ENCODE peak calls at places on chromosomes 2 and 18, in four cellular contexts. One of them, this sample, is unnamed.

GRCh38 chr2:162293122-162293781 is 25.2 kb downstream of the IFIH1 start:
- DNase-seq in heart left ventricle: no peak
- DNase-seq in endodermal cell: no peak
- DNase-seq in heart right ventricle: no peak
- DNase-seq in this sample: no peak

GRCh38 chr18:42929857-42930256 is 185.6 kb downstream of the RIT2 start:
- DNase-seq in endodermal cell: peak
- DNase-seq in heart left ventricle: no peak
- DNase-seq in heart right ventricle: no peak
- DNase-seq in this sample: no peak

GRCh38 chr2:11616097-11616687 is 53.8 kb downstream of the NTSR2 start:
- DNase-seq in endodermal cell: no peak
- DNase-seq in heart left ventricle: no peak
- DNase-seq in heart right ventricle: no peak
- DNase-seq in this sample: no peak

GRCh38 chr2:197092431-197092830 is 165.9 kb upstream of the PGAP1 start:
- DNase-seq in endodermal cell: no peak
- DNase-seq in heart left ventricle: no peak
- DNase-seq in heart right ventricle: no peak
- DNase-seq in this sample: no peak

GRCh38 chr2:165535443-165535842 is 65.9 kb downstream of the CSRNP3 start:
- DNase-seq in heart left ventricle: no peak
- DNase-seq in heart right ventricle: no peak
- DNase-seq in endodermal cell: no peak
- DNase-seq in this sample: no peak

GRCh38 chr2:9110893-9111569 is 95.6 kb upstream of the ASAP2 start:
- DNase-seq in heart left ventricle: no peak
- DNase-seq in heart right ventricle: no peak
- DNase-seq in endodermal cell: peak
- DNase-seq in this sample: no peak

GRCh38 chr2:150697596-150697995 is 210.1 kb upstream of the RND3 start:
- DNase-seq in heart right ventricle: no peak
- DNase-seq in endodermal cell: no peak
- DNase-seq in heart left ventricle: no peak
- DNase-seq in this sample: no peak

GRCh38 chr2:8315766-8316165 is 366.1 kb upstream of the ID2 start:
- DNase-seq in endodermal cell: peak
- DNase-seq in heart right ventricle: no peak
- DNase-seq in heart left ventricle: no peak
- DNase-seq in this sample: no peak

GRCh38 chr2:102999958-103000357 is 238.1 kb downstream of the TMEM182 start:
- DNase-seq in endodermal cell: no peak
- DNase-seq in heart left ventricle: no peak
- DNase-seq in heart right ventricle: no peak
- DNase-seq in this sample: no peak

GRCh38 chr2:96117701-96118588 is 1.6 kb upstream of the ADRA2B start:
- DNase-seq in heart left ventricle: peak
- DNase-seq in endodermal cell: no peak
- DNase-seq in heart right ventricle: no peak
- DNase-seq in this sample: peak

GRCh38 chr2:227855440-227855839 is 16.0 kb upstream of the DAW1 start:
- DNase-seq in heart right ventricle: no peak
- DNase-seq in endodermal cell: no peak
- DNase-seq in heart left ventricle: no peak
- DNase-seq in this sample: no peak

GRCh38 chr18:13446581-13447470 is 228.3 kb downstream of the LDLRAD4 start:
- DNase-seq in heart right ventricle: no peak
- DNase-seq in endodermal cell: peak
- DNase-seq in heart left ventricle: peak
- DNase-seq in this sample: no peak

GRCh38 chr18:28855989-28856388 is 679.1 kb upstream of the CDH2 start:
- DNase-seq in heart left ventricle: no peak
- DNase-seq in endodermal cell: peak
- DNase-seq in heart right ventricle: no peak
- DNase-seq in this sample: no peak

GRCh38 chr2:109129921-109130725 is 1.1 kb downstream of the SH3RF3 start:
- DNase-seq in endodermal cell: peak
- DNase-seq in heart left ventricle: no peak
- DNase-seq in heart right ventricle: peak
- DNase-seq in this sample: peak

GRCh38 chr2:234932591-234933168 is 19.1 kb upstream of the SH3BP4 start:
- DNase-seq in heart left ventricle: no peak
- DNase-seq in heart right ventricle: no peak
- DNase-seq in endodermal cell: peak
- DNase-seq in this sample: no peak

GRCh38 chr2:65278450-65279030 is 50.9 kb downstream of the ACTR2 start:
- DNase-seq in heart left ventricle: no peak
- DNase-seq in heart right ventricle: no peak
- DNase-seq in endodermal cell: no peak
- DNase-seq in this sample: no peak

GRCh38 chr2:222305510-222306392 is 7.0 kb upstream of the PAX3 start:
- DNase-seq in heart left ventricle: peak
- DNase-seq in heart right ventricle: no peak
- DNase-seq in endodermal cell: peak
- DNase-seq in this sample: no peak

GRCh38 chr18:46369323-46369722 is 265.1 kb downstream of the HAUS1 start:
- DNase-seq in heart right ventricle: no peak
- DNase-seq in endodermal cell: peak
- DNase-seq in heart left ventricle: no peak
- DNase-seq in this sample: no peak

GRCh38 chr2:96329416-96329815 is 4.3 kb downstream of the ITPRIPL1 start:
- DNase-seq in heart right ventricle: no peak
- DNase-seq in heart left ventricle: no peak
- DNase-seq in endodermal cell: no peak
- DNase-seq in this sample: no peak

GRCh38 chr18:22282311-22283235 is 113.2 kb downstream of the GATA6 start:
- DNase-seq in heart left ventricle: no peak
- DNase-seq in endodermal cell: peak
- DNase-seq in heart right ventricle: no peak
- DNase-seq in this sample: no peak

DNA sequence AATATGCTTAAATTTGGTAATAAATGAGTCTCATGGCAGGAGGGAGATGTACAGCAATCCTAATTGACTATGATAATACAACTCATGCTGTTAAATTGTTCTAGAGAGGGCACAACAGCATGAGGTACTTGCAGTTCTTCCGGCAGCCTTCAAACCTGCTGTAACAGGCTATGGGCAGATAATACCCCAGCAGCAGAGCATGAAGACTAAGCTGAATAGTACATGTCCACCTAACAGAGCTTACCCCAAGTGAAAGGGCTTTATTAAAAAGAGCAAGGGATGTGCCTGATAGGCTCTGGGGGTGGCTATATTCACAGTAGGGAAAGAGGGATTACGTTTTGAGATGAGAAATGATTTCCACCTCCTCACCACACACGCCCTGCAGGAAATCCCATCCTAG is 28.9 kb downstream of the MRO start:
- DNase-seq in heart right ventricle: no peak
- DNase-seq in heart left ventricle: no peak
- DNase-seq in endodermal cell: no peak
- DNase-seq in this sample: no peak
- H3K27ac ChIP-seq in heart right ventricle: no peak
- H3K27ac ChIP-seq in heart left ventricle: no peak
- H3K27ac ChIP-seq in endodermal cell: no peak
- H3K27ac ChIP-seq in this sample: no peak

GRCh38 chr2:136130045-136130444 is 12.1 kb upstream of the CXCR4 start:
- DNase-seq in heart left ventricle: no peak
- DNase-seq in endodermal cell: no peak
- DNase-seq in heart right ventricle: no peak
- DNase-seq in this sample: no peak

GRCh38 chr2:136132840-136133570 is 15.1 kb upstream of the CXCR4 start:
- DNase-seq in endodermal cell: no peak
- DNase-seq in heart left ventricle: no peak
- DNase-seq in heart right ventricle: no peak
- DNase-seq in this sample: no peak

GRCh38 chr2:136131961-136132839 is 14.3 kb upstream of the CXCR4 start:
- DNase-seq in endodermal cell: no peak
- DNase-seq in heart right ventricle: no peak
- DNase-seq in heart left ventricle: no peak
- DNase-seq in this sample: no peak

GRCh38 chr2:136130511-136130910 is 12.6 kb upstream of the CXCR4 start:
- DNase-seq in endodermal cell: no peak
- DNase-seq in heart left ventricle: no peak
- DNase-seq in heart right ventricle: no peak
- DNase-seq in this sample: no peak

GRCh38 chr2:136131484-136131960 is 13.6 kb upstream of the CXCR4 start:
- DNase-seq in endodermal cell: no peak
- DNase-seq in heart right ventricle: no peak
- DNase-seq in heart left ventricle: no peak
- DNase-seq in this sample: no peak
- H3K27ac ChIP-seq in endodermal cell: no peak
- H3K27ac ChIP-seq in heart right ventricle: no peak
- H3K27ac ChIP-seq in heart left ventricle: no peak
- H3K27ac ChIP-seq in this sample: no peak

GRCh38 chr2:47767880-47768609 is 14.9 kb upstream of the MSH6 start:
- DNase-seq in endodermal cell: peak
- DNase-seq in heart left ventricle: peak
- DNase-seq in heart right ventricle: peak
- DNase-seq in this sample: peak
- H3K27ac ChIP-seq in endodermal cell: no peak
- H3K27ac ChIP-seq in heart left ventricle: no peak
- H3K27ac ChIP-seq in heart right ventricle: no peak
- H3K27ac ChIP-seq in this sample: no peak

DNA sequence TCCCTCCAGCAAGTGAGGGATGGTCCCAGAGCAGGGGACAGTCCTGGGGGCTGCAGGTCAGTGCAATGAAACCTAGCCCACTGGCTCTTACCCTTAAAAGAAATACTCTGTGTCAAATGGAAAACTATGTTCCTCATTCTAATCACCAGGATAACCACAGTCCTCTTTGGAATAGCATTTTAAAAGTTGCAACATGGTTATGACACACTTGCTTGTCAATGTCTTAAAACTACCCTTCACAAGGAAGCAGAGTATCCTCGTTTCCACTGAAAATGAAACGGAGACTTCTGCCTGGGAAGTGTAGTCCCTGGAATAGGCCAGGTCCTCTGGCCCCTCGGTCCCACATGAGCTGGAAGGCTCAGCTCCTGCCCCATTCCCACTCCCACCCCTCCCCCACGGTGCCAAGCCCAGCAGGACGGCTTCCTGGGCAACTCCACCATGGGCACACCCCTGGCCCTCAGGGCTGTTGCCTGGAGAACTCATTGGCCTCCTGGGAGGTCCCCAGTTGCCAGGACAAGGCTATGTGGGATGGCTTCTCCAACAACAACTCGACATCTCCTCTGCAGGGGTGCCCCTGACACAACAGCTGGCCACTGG is 38.2 kb upstream of the ST3GAL5 start:
- DNase-seq in heart left ventricle: no peak
- DNase-seq in endodermal cell: no peak
- DNase-seq in heart right ventricle: no peak
- DNase-seq in this sample: no peak
- H3K27ac ChIP-seq in heart left ventricle: no peak
- H3K27ac ChIP-seq in endodermal cell: no peak
- H3K27ac ChIP-seq in heart right ventricle: no peak
- H3K27ac ChIP-seq in this sample: no peak

DNA sequence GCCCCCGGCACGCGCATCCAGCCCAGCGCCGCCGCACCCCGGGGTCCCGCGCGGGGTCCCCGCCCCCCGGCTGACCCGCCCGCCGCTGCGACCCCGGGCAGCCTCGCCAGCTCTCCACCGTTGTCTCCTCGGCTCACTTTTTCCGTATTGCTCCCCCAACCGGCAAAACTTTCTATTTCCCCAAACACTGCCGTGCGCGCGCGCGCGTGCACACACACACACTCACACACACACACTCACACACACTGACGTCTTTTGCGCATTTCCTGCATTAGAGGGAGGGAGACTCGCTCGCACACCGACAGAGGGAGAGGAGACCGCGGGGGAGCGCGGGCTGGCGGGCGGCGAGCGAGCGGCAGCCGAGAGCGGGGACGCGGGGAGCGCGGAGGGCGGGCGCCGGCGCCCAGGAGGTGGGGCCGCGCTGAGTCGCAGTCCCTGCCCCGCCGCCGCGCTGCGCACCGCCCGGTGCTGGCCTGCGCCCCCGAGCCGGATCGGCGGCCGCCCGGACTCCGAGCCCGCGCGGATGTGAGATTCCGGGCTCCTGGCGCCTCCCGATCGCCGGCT is 542 bp upstream of the PRKCE start:
- DNase-seq in heart right ventricle: peak
- DNase-seq in endodermal cell: peak
- DNase-seq in heart left ventricle: peak
- DNase-seq in this sample: peak
- H3K27ac ChIP-seq in heart right ventricle: peak
- H3K27ac ChIP-seq in endodermal cell: no peak
- H3K27ac ChIP-seq in heart left ventricle: peak
- H3K27ac ChIP-seq in this sample: peak

DNA sequence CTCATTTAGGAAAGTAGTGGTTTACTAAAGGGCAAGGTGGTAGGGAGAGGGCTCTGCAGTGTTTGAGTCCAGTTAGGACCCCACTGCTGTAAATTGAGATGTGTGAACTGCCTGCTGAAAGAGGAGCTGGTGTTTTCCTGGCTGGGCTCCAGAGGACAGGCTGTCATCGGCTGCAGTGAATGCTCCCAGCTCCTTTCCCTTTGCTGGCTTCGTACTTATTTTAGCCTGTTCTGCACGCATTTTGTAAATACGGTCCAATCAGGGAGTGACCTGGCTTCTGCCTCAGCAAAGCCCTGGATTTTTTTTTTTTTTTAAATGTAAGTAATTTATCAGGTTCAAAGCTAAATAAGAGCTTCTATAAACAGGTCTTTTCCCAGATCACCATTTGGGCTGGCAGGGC is 37.5 kb downstream of the SLC4A3 start:
- DNase-seq in heart left ventricle: peak
- DNase-seq in heart right ventricle: peak
- DNase-seq in endodermal cell: peak
- DNase-seq in this sample: no peak
- H3K27ac ChIP-seq in heart left ventricle: peak
- H3K27ac ChIP-seq in heart right ventricle: no peak
- H3K27ac ChIP-seq in endodermal cell: no peak
- H3K27ac ChIP-seq in this sample: no peak

GRCh38 chr2:169010180-169010579 is 20.9 kb downstream of the ABCB11 start:
- DNase-seq in heart right ventricle: no peak
- DNase-seq in heart left ventricle: no peak
- DNase-seq in endodermal cell: no peak
- DNase-seq in this sample: no peak

GRCh38 chr2:169006665-169007064 is 24.5 kb downstream of the ABCB11 start:
- DNase-seq in heart left ventricle: no peak
- DNase-seq in heart right ventricle: no peak
- DNase-seq in endodermal cell: no peak
- DNase-seq in this sample: no peak

GRCh38 chr2:169005080-169005598 is 26.0 kb downstream of the ABCB11 start:
- DNase-seq in endodermal cell: no peak
- DNase-seq in heart right ventricle: no peak
- DNase-seq in heart left ventricle: no peak
- DNase-seq in this sample: no peak

GRCh38 chr2:169005994-169006393 is 25.1 kb downstream of the ABCB11 start:
- DNase-seq in endodermal cell: no peak
- DNase-seq in heart left ventricle: no peak
- DNase-seq in heart right ventricle: no peak
- DNase-seq in this sample: no peak

DNA sequence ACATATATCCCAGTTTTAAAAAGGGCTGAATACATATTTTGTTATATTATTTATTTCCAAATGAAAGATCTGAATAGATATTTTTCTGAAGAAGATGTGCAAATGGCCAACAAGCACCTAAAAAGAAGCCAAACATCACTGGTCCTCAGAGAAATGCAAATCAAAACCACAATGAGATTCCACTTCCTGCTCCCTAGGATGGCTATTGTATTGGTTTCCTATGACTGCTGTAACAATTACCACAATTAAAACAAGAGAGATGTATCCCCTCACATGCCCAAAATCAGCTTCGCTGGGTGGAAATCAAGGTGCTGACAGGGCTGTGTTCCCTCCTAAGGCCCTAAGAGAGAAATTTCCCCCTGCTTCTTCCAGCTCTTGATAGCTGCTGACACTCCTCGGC is 23.2 kb downstream of the ABCB11 start:
- DNase-seq in endodermal cell: no peak
- DNase-seq in heart left ventricle: no peak
- DNase-seq in heart right ventricle: no peak
- DNase-seq in this sample: no peak
- H3K27ac ChIP-seq in endodermal cell: no peak
- H3K27ac ChIP-seq in heart left ventricle: no peak
- H3K27ac ChIP-seq in heart right ventricle: no peak
- H3K27ac ChIP-seq in this sample: no peak

This sample was measured in aorta.